ENCODE peak calls at places on chromosomes 7 and 10, in six cellular contexts. R is stimulated activated CD8-positive, alpha-beta memory T cell treated with anti-CD3 and anti-CD28 coated beads, Interleukin-12 subunit alpha, Interleukin-12 subunit beta, amount 100 ng/mL, for 4 hours; G is HL-60; U is GM10248; F is midbrain; V is right atrium auricular region. X is an unnamed sample.

GRCh38 chr7:134865001-134865845 is 85.8 kb downstream of the CALD1 start:
- DNase-seq in V (no peak), F (no peak), G (no peak), U (peak; percentile 16), R (peak; percentile 1), X (no peak)

GRCh38 chr10:129911451-129912160 is 52.5 kb downstream of the EBF3 start:
- DNase-seq in U (no peak), R (no peak), F (no peak), G (no peak), V (no peak), X (no peak)

GRCh38 chr7:44963526-44964290 is 15.1 kb downstream of the MYO1G start:
- DNase-seq in G (no peak), U (no peak), R (no peak), F (no peak), V (no peak), X (no peak)

GRCh38 chr10:62610649-62611229 is 193.8 kb upstream of the ADO start:
- DNase-seq in R (peak; percentile 62), V (no peak), G (peak; percentile 73), F (peak; percentile 32), U (peak; percentile 88), X (peak; percentile 41)

GRCh38 chr10:68156373-68157185 is 47.3 kb downstream of the MYPN start:
- DNase-seq in F (peak; percentile 74), G (peak; percentile 51), R (no peak), V (no peak), U (peak; percentile 34), X (peak; percentile 74)

GRCh38 chr7:100835903-100836811 is 8.8 kb upstream of the EPHB4 start:
- DNase-seq in G (no peak), R (no peak), U (no peak), F (no peak), V (peak; percentile 70), X (peak; percentile 87)

GRCh38 chr10:69801434-69802315 is at the start of gene COL13A1:
- DNase-seq in F (no peak), R (no peak), V (peak; percentile 64), U (no peak), G (no peak), X (peak; percentile 62)

GRCh38 chr7:106285051-106285800 is 443 bp upstream of the NAMPT start:
- DNase-seq in R (peak; percentile 99), F (peak; percentile 95), U (peak; percentile 94), V (peak; percentile 99), G (peak; percentile 97), X (peak; percentile 99)

GRCh38 chr10:75283150-75284096 is 47.7 kb upstream of the COMTD1 start:
- DNase-seq in G (no peak), R (no peak), F (peak; percentile 29), U (no peak), V (peak; percentile 59), X (no peak)

GRCh38 chr10:32445036-32445435 is 904 bp upstream of the CCDC7 start:
- DNase-seq in U (no peak), R (no peak), V (no peak), G (no peak), F (no peak), X (no peak)

GRCh38 chr10:44636625-44637024 is 251.7 kb upstream of the CXCL12 start:
- DNase-seq in G (no peak), R (no peak), U (no peak), V (no peak), F (no peak), X (no peak)

GRCh38 chr7:101626069-101626671 is 2.9 kb downstream of the MYL10 start:
- DNase-seq in U (no peak), G (no peak), F (no peak), R (no peak), V (no peak), X (no peak)

GRCh38 chr10:79342811-79343541 is 4.3 kb upstream of the PPIF start:
- DNase-seq in V (no peak), U (no peak), F (no peak), G (no peak), R (no peak), X (no peak)